ENCODE peak calls at places on chromosomes 1 and 21, in nine cellular contexts. F is nucleus accumbens; M is T-helper 9 cell; J is left ventricle myocardium inferior; C is psoas muscle; X is activated CD4-positive, alpha-beta T cell treated with anti-CD3 and anti-CD28 coated beads, Interleukin-2, amount 10 ng/mL, durations not matched to agents 7 days and 5 days; R is cardiac fibroblast; O is iPS-NIHi11; B is cardiac muscle cell. D is an unnamed sample.

GRCh38 chr1:46552357-46553237 is 1.1 kb upstream of the KNCN start:
- DNase-seq in F (no peak), M (no peak), J (no peak), C (no peak), X (no peak), R (no peak), O (no peak), B (no peak), D (no peak)

GRCh38 chr1:70836456-70836855 is 211.2 kb downstream of the PTGER3 start:
- DNase-seq in F (no peak), M (no peak), J (no peak), C (no peak), X (no peak), R (no peak), O (no peak), B (no peak), D (no peak)

GRCh38 chr1:192973988-192974387 is 85.2 kb downstream of the UCHL5 start:
- DNase-seq in F (no peak), M (no peak), J (no peak), C (no peak), X (no peak), R (no peak), O (no peak), B (no peak), D (no peak)

GRCh38 chr21:34205811-34206635 is 132.6 kb downstream of the MRPS6 start:
- DNase-seq in F (no peak), M (no peak), J (no peak), C (no peak), X (no peak), R (no peak), O (no peak), B (no peak), D (no peak)

GRCh38 chr1:10598088-10598712 is 123.5 kb downstream of the PEX14 start:
- DNase-seq in F (no peak), M (no peak), J (no peak), C (no peak), X (no peak), R (no peak), O (no peak), B (no peak), D (peak; percentile 62)

GRCh38 chr21:15422761-15423160 is 307.0 kb upstream of the USP25 start:
- DNase-seq in F (no peak), M (no peak), J (no peak), C (no peak), X (no peak), R (peak; percentile 87), O (no peak), B (peak; percentile 90), D (no peak)

GRCh38 chr21:41953831-41954653 is at the start of gene C2CD2:
- DNase-seq in F (peak; percentile 25), M (no peak), J (peak; percentile 77), C (peak; percentile 82), X (no peak), R (peak; percentile 65), O (peak; percentile 94), B (peak; percentile 85), D (peak; percentile 85)

GRCh38 chr1:156709743-156710489 is 4.5 kb upstream of the CRABP2 start:
- DNase-seq in F (no peak), M (no peak), J (peak; percentile 58), C (peak; percentile 69), X (no peak), R (peak; percentile 51), O (no peak), B (peak; percentile 78), D (peak; percentile 54)

GRCh38 chr21:38440746-38441145 is 57.5 kb downstream of the ERG start:
- DNase-seq in F (no peak), M (no peak), J (no peak), C (no peak), X (no peak), R (peak; percentile 92), O (no peak), B (peak; percentile 93), D (no peak)

GRCh38 chr1:32525661-32526444 is 13.4 kb upstream of the ZBTB8A start:
- DNase-seq in F (no peak), M (no peak), J (no peak), C (no peak), X (no peak), R (no peak), O (no peak), B (no peak), D (peak; percentile 9)

GRCh38 chr1:27563407-27564263 is 40.3 kb downstream of the AHDC1 start:
- DNase-seq in F (no peak), M (no peak), J (peak; percentile 73), C (peak; percentile 74), X (no peak), R (peak; percentile 52), O (no peak), B (no peak), D (no peak)

GRCh38 chr1:49240709-49241221 is 464.1 kb upstream of the BEND5 start:
- DNase-seq in F (no peak), M (no peak), J (no peak), C (no peak), X (no peak), R (no peak), O (no peak), B (no peak), D (no peak)

GRCh38 chr1:47992720-47993119 is 4.5 kb downstream of the TRABD2B start:
- DNase-seq in F (no peak), M (no peak), J (peak; percentile 29), C (peak; percentile 56), X (no peak), R (peak; percentile 25), O (no peak), B (peak; percentile 83), D (peak; percentile 70)

GRCh38 chr21:45618846-45619485 is 24.6 kb upstream of the PCBP3 start:
- DNase-seq in F (no peak), M (no peak), J (no peak), C (no peak), X (no peak), R (peak; percentile 67), O (no peak), B (no peak), D (no peak)

GRCh38 chr1:30399026-30399425 is 324.4 kb downstream of the MATN1 start:
- DNase-seq in F (no peak), M (no peak), J (no peak), C (no peak), X (no peak), R (no peak), O (no peak), B (no peak), D (no peak)

GRCh38 chr1:23459338-23459757 is 24.6 kb downstream of the ASAP3 start:
- DNase-seq in F (no peak), M (no peak), J (no peak), C (no peak), X (no peak), R (no peak), O (peak; percentile 47), B (no peak), D (no peak)

GRCh38 chr1:19661721-19662228 is 2.9 kb upstream of the HTR6 start:
- DNase-seq in F (no peak), M (peak; percentile 49), J (no peak), C (no peak), X (peak; percentile 54), R (peak; percentile 73), O (no peak), B (peak; percentile 66), D (peak; percentile 63)

D was measured in left kidney.